ENCODE peak calls at places on chromosomes 16 and 17, in ten cellular contexts. W is transverse colon, Z is thoracic aorta, I is H9, B is IMR-90, Y is ascending aorta, M is OCI-LY7, F is brain microvascular endothelial cell, X is psoas muscle, O is lower lobe of right lung. A is an unnamed sample.

GRCh38 chr16:69131749-69132423 is 502 bp downstream of the CHTF8 start:
- DNase-seq in W (peak; percentile 84), Z (peak; percentile 27), I (peak; percentile 76), B (peak; percentile 81), Y (no peak), M (peak; percentile 76), F (peak; percentile 69), X (peak; percentile 82), O (peak; percentile 84), A (peak; percentile 48)

GRCh38 chr17:69222707-69223106 is 5.9 kb downstream of the ABCA10 start:
- DNase-seq in W (no peak), Z (no peak), I (no peak), B (no peak), Y (no peak), M (peak; percentile 16), F (no peak), X (no peak), O (no peak), A (no peak)

GRCh38 chr17:45235071-45236001 is 13.7 kb downstream of the FMNL1 start:
- DNase-seq in W (peak; percentile 83), Z (peak; percentile 30), I (peak; percentile 93), B (peak; percentile 77), Y (no peak), M (peak; percentile 79), F (peak; percentile 64), X (peak; percentile 76), O (peak; percentile 85), A (peak; percentile 49)

GRCh38 chr17:47830396-47830907 is 889 bp downstream of the MRPL10 start:
- DNase-seq in W (no peak), Z (no peak), I (no peak), B (no peak), Y (no peak), M (no peak), F (no peak), X (no peak), O (no peak), A (no peak)

GRCh38 chr17:75806822-75807500 is 22.4 kb downstream of the UNK start:
- DNase-seq in W (no peak), Z (no peak), I (no peak), B (no peak), Y (no peak), M (no peak), F (no peak), X (no peak), O (peak; percentile 10), A (no peak)

GRCh38 chr17:56918916-56919315 is 5.1 kb upstream of the TRIM25 start:
- DNase-seq in W (no peak), Z (no peak), I (no peak), B (no peak), Y (no peak), M (no peak), F (no peak), X (no peak), O (no peak), A (no peak)

GRCh38 chr17:68578236-68578635 is 22.9 kb downstream of the FAM20A start:
- DNase-seq in W (no peak), Z (no peak), I (no peak), B (no peak), Y (no peak), M (no peak), F (no peak), X (no peak), O (no peak), A (no peak)

GRCh38 chr17:75723201-75723930 is 2.1 kb downstream of the ITGB4 start:
- DNase-seq in W (peak; percentile 91), Z (no peak), I (no peak), B (no peak), Y (no peak), M (no peak), F (no peak), X (no peak), O (peak; percentile 50), A (no peak)

GRCh38 chr16:67391424-67392300 is 1.6 kb downstream of the TPPP3 start:
- DNase-seq in W (no peak), Z (no peak), I (no peak), B (no peak), Y (no peak), M (no peak), F (no peak), X (no peak), O (peak; percentile 57), A (no peak)

GRCh38 chr16:4505356-4506153 is 29.4 kb downstream of the HMOX2 start:
- DNase-seq in W (peak; percentile 67), Z (no peak), I (no peak), B (no peak), Y (no peak), M (peak; percentile 90), F (no peak), X (no peak), O (peak; percentile 80), A (no peak)

GRCh38 chr16:26598061-26598460 is 468.7 kb upstream of the C16orf82 start:
- DNase-seq in W (no peak), Z (no peak), I (no peak), B (no peak), Y (no peak), M (no peak), F (peak; percentile 25), X (no peak), O (no peak), A (no peak)

GRCh38 chr16:57527610-57528360 is 8.6 kb downstream of the CCDC102A start:
- DNase-seq in W (no peak), Z (no peak), I (no peak), B (no peak), Y (no peak), M (no peak), F (no peak), X (no peak), O (peak; percentile 28), A (no peak)

GRCh38 chr16:68273459-68273858 is 9.1 kb downstream of the SLC7A6 start:
- DNase-seq in W (no peak), Z (no peak), I (no peak), B (no peak), Y (no peak), M (no peak), F (no peak), X (no peak), O (no peak), A (no peak)

GRCh38 chr16:75085556-75085955 is 31.0 kb downstream of the LDHD start:
- DNase-seq in W (no peak), Z (no peak), I (no peak), B (no peak), Y (no peak), M (no peak), F (no peak), X (no peak), O (no peak), A (no peak)

GRCh38 chr17:82913304-82914043 is 73.7 kb upstream of the ZNF750 start:
- DNase-seq in W (no peak), Z (no peak), I (no peak), B (no peak), Y (no peak), M (no peak), F (no peak), X (peak; percentile 39), O (no peak), A (no peak)
- TF ChIP-seq CTCF in W (no peak), Z (no peak), I (peak; percentile 45), B (peak; percentile 33), Y (no peak), M (no peak), F (peak; percentile 48), X (peak; percentile 44), O (peak; percentile 24), A (peak; percentile 31)

GRCh38 chr17:9072626-9073339 is 51.5 kb downstream of the NTN1 start:
- DNase-seq in W (peak; percentile 35), Z (peak; percentile 42), I (peak; percentile 24), B (no peak), Y (no peak), M (no peak), F (no peak), X (peak; percentile 49), O (peak; percentile 53), A (no peak)
- H3K27ac ChIP-seq in W (peak overlapping the region; percentile 44), Z (peak overlapping the region; percentile 60), I (no peak overlapping the region), B (no peak overlapping the region), Y (peak overlapping the region; percentile 69), M (no peak overlapping the region), F (no peak overlapping the region), X (no peak overlapping the region), O (peak overlapping the region; percentile 44), A (no peak overlapping the region)

GRCh38 chr17:50534222-50534978 is 1.9 kb downstream of the EPN3 start:
- DNase-seq in W (peak; percentile 80), Z (no peak), I (peak; percentile 76), B (no peak), Y (no peak), M (no peak), F (no peak), X (no peak), O (peak; percentile 56), A (no peak)
- TF ChIP-seq CTCF in W (peak; percentile 83), Z (peak; percentile 12), I (peak; percentile 68), B (peak; percentile 15), Y (peak; percentile 4), M (no peak), F (peak; percentile 60), X (no peak), O (peak; percentile 34), A (peak; percentile 16)

GRCh38 chr16:29025735-29026134 is 40.9 kb downstream of the LAT start:
- DNase-seq in W (no peak), Z (no peak), I (no peak), B (no peak), Y (no peak), M (no peak), F (no peak), X (no peak), O (no peak), A (no peak)

GRCh38 chr16:29025218-29025617 is 40.4 kb downstream of the LAT start:
- DNase-seq in W (no peak), Z (no peak), I (no peak), B (no peak), Y (no peak), M (no peak), F (no peak), X (no peak), O (no peak), A (no peak)

GRCh38 chr16:29028457-29029167 is 43.8 kb downstream of the LAT start:
- DNase-seq in W (no peak), Z (no peak), I (no peak), B (no peak), Y (no peak), M (no peak), F (no peak), X (no peak), O (no peak), A (no peak)

GRCh38 chr16:29029168-29029994 is 44.5 kb downstream of the LAT start:
- DNase-seq in W (no peak), Z (peak; percentile 9), I (peak; percentile 38), B (peak; percentile 98), Y (peak; percentile 15), M (no peak), F (peak; percentile 98), X (peak; percentile 25), O (no peak), A (peak; percentile 81)

DNA sequence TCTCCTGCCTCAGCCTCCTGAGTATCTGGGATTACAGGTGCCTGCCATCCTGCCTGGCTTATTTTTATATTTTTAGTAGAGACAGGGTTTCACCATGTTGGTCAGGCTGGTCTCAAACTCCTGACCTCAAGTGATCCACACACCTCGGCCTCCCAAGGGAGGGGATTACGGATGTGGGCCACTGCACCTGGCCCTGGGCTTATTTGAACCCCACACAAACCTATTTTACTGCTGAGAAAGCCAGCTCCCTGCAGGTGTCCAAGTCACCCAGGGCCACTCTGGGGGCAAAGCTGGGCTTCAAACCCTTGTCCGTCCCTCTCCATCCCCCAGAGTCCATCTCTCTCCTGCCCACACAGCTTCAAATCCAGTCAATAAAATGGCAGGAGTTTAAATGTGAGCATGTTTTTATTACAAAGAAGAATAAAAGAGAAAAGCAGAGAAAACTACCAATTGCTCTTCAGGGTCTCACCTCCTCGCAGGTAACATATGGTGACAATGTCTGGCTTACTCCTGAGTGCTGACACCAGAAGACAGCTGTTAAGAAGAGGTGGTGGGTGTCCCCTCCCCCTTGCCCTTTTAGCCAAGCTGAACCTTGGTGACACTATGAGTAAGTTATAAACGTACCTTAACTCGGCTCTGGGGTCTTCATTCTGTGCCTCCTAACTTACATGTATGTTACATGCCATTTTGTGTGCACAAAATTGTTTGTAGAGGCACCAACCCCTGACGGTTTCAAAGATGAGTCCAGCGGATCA is 45.4 kb downstream of the LAT start:
- DNase-seq in W (no peak), Z (no peak), I (no peak), B (no peak), Y (no peak), M (no peak), F (no peak), X (no peak), O (no peak), A (no peak)
- H3K27ac ChIP-seq in W (no peak overlapping the region), Z (no peak overlapping the region), I (no peak overlapping the region), B (no peak overlapping the region), Y (no peak overlapping the region), M (no peak overlapping the region), F (no peak overlapping the region), X (no peak overlapping the region), O (no peak overlapping the region), A (no peak overlapping the region)

A was measured in AG04450.